ENCODE peak calls at places on chromosomes 6 and 20, in seven cellular contexts. One of them, this sample, is unnamed.

GRCh38 chr6:548517-548916 is 108.4 kb downstream of the HUS1B start:
- DNase-seq in NCI-H2107: no peak
- DNase-seq in activated naive CD8-positive, alpha-beta T cell treated with anti-CD3 and anti-CD28 coated beads, Interleukin-2, amount 50 U/mL, for 16 hours: no peak
- DNase-seq in substantia nigra: no peak
- DNase-seq in NCI-H1417 treated with DMSO at 0.1 percent for 48 hours: no peak
- DNase-seq in T-helper 17 cell: no peak
- DNase-seq in epithelial cell of esophagus: no peak
- DNase-seq in this sample: no peak

GRCh38 chr20:15673206-15673605 is 900.0 kb downstream of the KIF16B start:
- DNase-seq in NCI-H2107: no peak
- DNase-seq in epithelial cell of esophagus: peak
- DNase-seq in NCI-H1417 treated with DMSO at 0.1 percent for 48 hours: no peak
- DNase-seq in substantia nigra: no peak
- DNase-seq in T-helper 17 cell: no peak
- DNase-seq in activated naive CD8-positive, alpha-beta T cell treated with anti-CD3 and anti-CD28 coated beads, Interleukin-2, amount 50 U/mL, for 16 hours: no peak
- DNase-seq in this sample: no peak

GRCh38 chr20:14838663-14839650 is 501.5 kb upstream of the FLRT3 start:
- DNase-seq in T-helper 17 cell: no peak
- DNase-seq in NCI-H2107: no peak
- DNase-seq in NCI-H1417 treated with DMSO at 0.1 percent for 48 hours: no peak
- DNase-seq in substantia nigra: no peak
- DNase-seq in epithelial cell of esophagus: no peak
- DNase-seq in activated naive CD8-positive, alpha-beta T cell treated with anti-CD3 and anti-CD28 coated beads, Interleukin-2, amount 50 U/mL, for 16 hours: no peak
- DNase-seq in this sample: no peak

GRCh38 chr6:152343735-152344360 is 293.3 kb downstream of the SYNE1 start:
- DNase-seq in activated naive CD8-positive, alpha-beta T cell treated with anti-CD3 and anti-CD28 coated beads, Interleukin-2, amount 50 U/mL, for 16 hours: no peak
- DNase-seq in NCI-H1417 treated with DMSO at 0.1 percent for 48 hours: no peak
- DNase-seq in epithelial cell of esophagus: no peak
- DNase-seq in T-helper 17 cell: no peak
- DNase-seq in NCI-H2107: no peak
- DNase-seq in substantia nigra: no peak
- DNase-seq in this sample: peak

GRCh38 chr6:52877786-52878185 is 31.7 kb downstream of the GSTA3 start:
- DNase-seq in activated naive CD8-positive, alpha-beta T cell treated with anti-CD3 and anti-CD28 coated beads, Interleukin-2, amount 50 U/mL, for 16 hours: no peak
- DNase-seq in substantia nigra: no peak
- DNase-seq in epithelial cell of esophagus: no peak
- DNase-seq in NCI-H1417 treated with DMSO at 0.1 percent for 48 hours: no peak
- DNase-seq in T-helper 17 cell: no peak
- DNase-seq in NCI-H2107: no peak
- DNase-seq in this sample: no peak

GRCh38 chr6:130946076-130946475 is 117.0 kb downstream of the EPB41L2 start:
- DNase-seq in substantia nigra: no peak
- DNase-seq in NCI-H1417 treated with DMSO at 0.1 percent for 48 hours: no peak
- DNase-seq in epithelial cell of esophagus: no peak
- DNase-seq in activated naive CD8-positive, alpha-beta T cell treated with anti-CD3 and anti-CD28 coated beads, Interleukin-2, amount 50 U/mL, for 16 hours: no peak
- DNase-seq in NCI-H2107: no peak
- DNase-seq in T-helper 17 cell: no peak
- DNase-seq in this sample: no peak

GRCh38 chr20:55140631-55141030 is 665.2 kb downstream of the DOK5 start:
- DNase-seq in substantia nigra: no peak
- DNase-seq in T-helper 17 cell: no peak
- DNase-seq in activated naive CD8-positive, alpha-beta T cell treated with anti-CD3 and anti-CD28 coated beads, Interleukin-2, amount 50 U/mL, for 16 hours: no peak
- DNase-seq in NCI-H2107: no peak
- DNase-seq in epithelial cell of esophagus: no peak
- DNase-seq in NCI-H1417 treated with DMSO at 0.1 percent for 48 hours: peak
- DNase-seq in this sample: no peak

GRCh38 chr6:166306378-166307081 is 1.7 kb downstream of the PRR18 start:
- DNase-seq in NCI-H1417 treated with DMSO at 0.1 percent for 48 hours: no peak
- DNase-seq in activated naive CD8-positive, alpha-beta T cell treated with anti-CD3 and anti-CD28 coated beads, Interleukin-2, amount 50 U/mL, for 16 hours: no peak
- DNase-seq in T-helper 17 cell: no peak
- DNase-seq in NCI-H2107: no peak
- DNase-seq in substantia nigra: no peak
- DNase-seq in epithelial cell of esophagus: no peak
- DNase-seq in this sample: no peak

GRCh38 chr6:57102976-57103375 is 13.0 kb downstream of the ZNF451 start:
- DNase-seq in substantia nigra: no peak
- DNase-seq in NCI-H2107: no peak
- DNase-seq in T-helper 17 cell: no peak
- DNase-seq in epithelial cell of esophagus: no peak
- DNase-seq in NCI-H1417 treated with DMSO at 0.1 percent for 48 hours: no peak
- DNase-seq in activated naive CD8-positive, alpha-beta T cell treated with anti-CD3 and anti-CD28 coated beads, Interleukin-2, amount 50 U/mL, for 16 hours: no peak
- DNase-seq in this sample: no peak

GRCh38 chr6:41768545-41769308 is 11.0 kb downstream of the FRS3 start:
- DNase-seq in NCI-H1417 treated with DMSO at 0.1 percent for 48 hours: no peak
- DNase-seq in NCI-H2107: no peak
- DNase-seq in epithelial cell of esophagus: peak
- DNase-seq in T-helper 17 cell: no peak
- DNase-seq in substantia nigra: no peak
- DNase-seq in activated naive CD8-positive, alpha-beta T cell treated with anti-CD3 and anti-CD28 coated beads, Interleukin-2, amount 50 U/mL, for 16 hours: no peak
- DNase-seq in this sample: no peak

GRCh38 chr6:36984581-36985383 is 1.2 kb downstream of the MTCH1 start:
- DNase-seq in T-helper 17 cell: peak
- DNase-seq in NCI-H1417 treated with DMSO at 0.1 percent for 48 hours: no peak
- DNase-seq in epithelial cell of esophagus: peak
- DNase-seq in NCI-H2107: no peak
- DNase-seq in substantia nigra: peak
- DNase-seq in activated naive CD8-positive, alpha-beta T cell treated with anti-CD3 and anti-CD28 coated beads, Interleukin-2, amount 50 U/mL, for 16 hours: no peak
- DNase-seq in this sample: peak

GRCh38 chr20:57671662-57672061 is 38.2 kb downstream of the PMEPA1 start:
- DNase-seq in T-helper 17 cell: no peak
- DNase-seq in activated naive CD8-positive, alpha-beta T cell treated with anti-CD3 and anti-CD28 coated beads, Interleukin-2, amount 50 U/mL, for 16 hours: no peak
- DNase-seq in NCI-H1417 treated with DMSO at 0.1 percent for 48 hours: no peak
- DNase-seq in epithelial cell of esophagus: peak
- DNase-seq in substantia nigra: no peak
- DNase-seq in NCI-H2107: no peak
- DNase-seq in this sample: no peak

GRCh38 chr6:72552938-72553337 is 68.9 kb upstream of the KCNQ5 start:
- DNase-seq in NCI-H1417 treated with DMSO at 0.1 percent for 48 hours: no peak
- DNase-seq in substantia nigra: no peak
- DNase-seq in epithelial cell of esophagus: peak
- DNase-seq in NCI-H2107: no peak
- DNase-seq in T-helper 17 cell: no peak
- DNase-seq in activated naive CD8-positive, alpha-beta T cell treated with anti-CD3 and anti-CD28 coated beads, Interleukin-2, amount 50 U/mL, for 16 hours: no peak
- DNase-seq in this sample: no peak

GRCh38 chr20:17645546-17646208 is 36.4 kb downstream of the RRBP1 start:
- DNase-seq in substantia nigra: no peak
- DNase-seq in T-helper 17 cell: no peak
- DNase-seq in NCI-H1417 treated with DMSO at 0.1 percent for 48 hours: no peak
- DNase-seq in NCI-H2107: no peak
- DNase-seq in epithelial cell of esophagus: no peak
- DNase-seq in activated naive CD8-positive, alpha-beta T cell treated with anti-CD3 and anti-CD28 coated beads, Interleukin-2, amount 50 U/mL, for 16 hours: no peak
- DNase-seq in this sample: peak

GRCh38 chr20:41984031-41984430 is 365.9 kb upstream of the CHD6 start:
- DNase-seq in substantia nigra: no peak
- DNase-seq in NCI-H1417 treated with DMSO at 0.1 percent for 48 hours: no peak
- DNase-seq in NCI-H2107: no peak
- DNase-seq in activated naive CD8-positive, alpha-beta T cell treated with anti-CD3 and anti-CD28 coated beads, Interleukin-2, amount 50 U/mL, for 16 hours: no peak
- DNase-seq in T-helper 17 cell: no peak
- DNase-seq in epithelial cell of esophagus: no peak
- DNase-seq in this sample: no peak

GRCh38 chr6:125974214-125974866 is 12.0 kb upstream of the TRMT11 start:
- DNase-seq in NCI-H2107: no peak
- DNase-seq in NCI-H1417 treated with DMSO at 0.1 percent for 48 hours: no peak
- DNase-seq in T-helper 17 cell: no peak
- DNase-seq in substantia nigra: no peak
- DNase-seq in activated naive CD8-positive, alpha-beta T cell treated with anti-CD3 and anti-CD28 coated beads, Interleukin-2, amount 50 U/mL, for 16 hours: no peak
- DNase-seq in epithelial cell of esophagus: peak
- DNase-seq in this sample: no peak

GRCh38 chr6:90190181-90190580 is 106.5 kb downstream of the BACH2 start:
- DNase-seq in substantia nigra: no peak
- DNase-seq in NCI-H2107: no peak
- DNase-seq in T-helper 17 cell: no peak
- DNase-seq in activated naive CD8-positive, alpha-beta T cell treated with anti-CD3 and anti-CD28 coated beads, Interleukin-2, amount 50 U/mL, for 16 hours: no peak
- DNase-seq in epithelial cell of esophagus: no peak
- DNase-seq in NCI-H1417 treated with DMSO at 0.1 percent for 48 hours: no peak
- DNase-seq in this sample: no peak

GRCh38 chr20:51574248-51575033 is 31.9 kb upstream of the NFATC2 start:
- DNase-seq in NCI-H2107: no peak
- DNase-seq in T-helper 17 cell: no peak
- DNase-seq in NCI-H1417 treated with DMSO at 0.1 percent for 48 hours: no peak
- DNase-seq in substantia nigra: no peak
- DNase-seq in activated naive CD8-positive, alpha-beta T cell treated with anti-CD3 and anti-CD28 coated beads, Interleukin-2, amount 50 U/mL, for 16 hours: no peak
- DNase-seq in epithelial cell of esophagus: peak
- DNase-seq in this sample: no peak

GRCh38 chr20:22940350-22940749 is 94.8 kb upstream of the SSTR4 start:
- DNase-seq in activated naive CD8-positive, alpha-beta T cell treated with anti-CD3 and anti-CD28 coated beads, Interleukin-2, amount 50 U/mL, for 16 hours: no peak
- DNase-seq in substantia nigra: no peak
- DNase-seq in NCI-H2107: no peak
- DNase-seq in T-helper 17 cell: no peak
- DNase-seq in NCI-H1417 treated with DMSO at 0.1 percent for 48 hours: no peak
- DNase-seq in epithelial cell of esophagus: no peak
- DNase-seq in this sample: no peak

GRCh38 chr6:26592649-26593048 is 4.1 kb upstream of the ABT1 start:
- DNase-seq in substantia nigra: no peak
- DNase-seq in activated naive CD8-positive, alpha-beta T cell treated with anti-CD3 and anti-CD28 coated beads, Interleukin-2, amount 50 U/mL, for 16 hours: no peak
- DNase-seq in T-helper 17 cell: no peak
- DNase-seq in epithelial cell of esophagus: no peak
- DNase-seq in NCI-H1417 treated with DMSO at 0.1 percent for 48 hours: no peak
- DNase-seq in NCI-H2107: no peak
- DNase-seq in this sample: no peak

GRCh38 chr20:54649511-54649962 is 174.1 kb downstream of the DOK5 start:
- DNase-seq in NCI-H2107: peak
- DNase-seq in activated naive CD8-positive, alpha-beta T cell treated with anti-CD3 and anti-CD28 coated beads, Interleukin-2, amount 50 U/mL, for 16 hours: peak
- DNase-seq in epithelial cell of esophagus: peak
- DNase-seq in T-helper 17 cell: no peak
- DNase-seq in substantia nigra: peak
- DNase-seq in NCI-H1417 treated with DMSO at 0.1 percent for 48 hours: peak
- DNase-seq in this sample: peak

GRCh38 chr6:131003419-131004386 is 59.3 kb downstream of the EPB41L2 start:
- DNase-seq in T-helper 17 cell: no peak
- DNase-seq in NCI-H1417 treated with DMSO at 0.1 percent for 48 hours: no peak
- DNase-seq in epithelial cell of esophagus: no peak
- DNase-seq in NCI-H2107: no peak
- DNase-seq in activated naive CD8-positive, alpha-beta T cell treated with anti-CD3 and anti-CD28 coated beads, Interleukin-2, amount 50 U/mL, for 16 hours: no peak
- DNase-seq in substantia nigra: no peak
- DNase-seq in this sample: no peak

GRCh38 chr6:35919085-35919826 is 1.6 kb downstream of the SRPK1 start:
- DNase-seq in epithelial cell of esophagus: peak
- DNase-seq in NCI-H1417 treated with DMSO at 0.1 percent for 48 hours: no peak
- DNase-seq in substantia nigra: no peak
- DNase-seq in NCI-H2107: no peak
- DNase-seq in activated naive CD8-positive, alpha-beta T cell treated with anti-CD3 and anti-CD28 coated beads, Interleukin-2, amount 50 U/mL, for 16 hours: no peak
- DNase-seq in T-helper 17 cell: no peak
- DNase-seq in this sample: no peak

GRCh38 chr20:31508517-31509244 is 5.6 kb upstream of the HM13 start:
- DNase-seq in epithelial cell of esophagus: no peak
- DNase-seq in substantia nigra: no peak
- DNase-seq in NCI-H2107: no peak
- DNase-seq in NCI-H1417 treated with DMSO at 0.1 percent for 48 hours: no peak
- DNase-seq in T-helper 17 cell: no peak
- DNase-seq in activated naive CD8-positive, alpha-beta T cell treated with anti-CD3 and anti-CD28 coated beads, Interleukin-2, amount 50 U/mL, for 16 hours: no peak
- DNase-seq in this sample: no peak

GRCh38 chr6:104344223-104344622 is 515.5 kb downstream of the HACE1 start:
- DNase-seq in epithelial cell of esophagus: no peak
- DNase-seq in T-helper 17 cell: no peak
- DNase-seq in substantia nigra: no peak
- DNase-seq in activated naive CD8-positive, alpha-beta T cell treated with anti-CD3 and anti-CD28 coated beads, Interleukin-2, amount 50 U/mL, for 16 hours: no peak
- DNase-seq in NCI-H2107: no peak
- DNase-seq in NCI-H1417 treated with DMSO at 0.1 percent for 48 hours: no peak
- DNase-seq in this sample: no peak

GRCh38 chr20:57649617-57650015 is 29.4 kb upstream of the ZBP1 start:
- DNase-seq in NCI-H2107: no peak
- DNase-seq in substantia nigra: no peak
- DNase-seq in NCI-H1417 treated with DMSO at 0.1 percent for 48 hours: no peak
- DNase-seq in activated naive CD8-positive, alpha-beta T cell treated with anti-CD3 and anti-CD28 coated beads, Interleukin-2, amount 50 U/mL, for 16 hours: no peak
- DNase-seq in epithelial cell of esophagus: no peak
- DNase-seq in T-helper 17 cell: no peak
- DNase-seq in this sample: peak

GRCh38 chr6:126797981-126798380 is 320.5 kb upstream of the RSPO3 start:
- DNase-seq in NCI-H2107: no peak
- DNase-seq in T-helper 17 cell: no peak
- DNase-seq in substantia nigra: no peak
- DNase-seq in activated naive CD8-positive, alpha-beta T cell treated with anti-CD3 and anti-CD28 coated beads, Interleukin-2, amount 50 U/mL, for 16 hours: no peak
- DNase-seq in epithelial cell of esophagus: no peak
- DNase-seq in NCI-H1417 treated with DMSO at 0.1 percent for 48 hours: no peak
- DNase-seq in this sample: no peak

GRCh38 chr6:153108320-153108719 is 22.8 kb downstream of the RGS17 start:
- DNase-seq in T-helper 17 cell: no peak
- DNase-seq in NCI-H2107: no peak
- DNase-seq in NCI-H1417 treated with DMSO at 0.1 percent for 48 hours: no peak
- DNase-seq in substantia nigra: no peak
- DNase-seq in epithelial cell of esophagus: peak
- DNase-seq in activated naive CD8-positive, alpha-beta T cell treated with anti-CD3 and anti-CD28 coated beads, Interleukin-2, amount 50 U/mL, for 16 hours: no peak
- DNase-seq in this sample: no peak

GRCh38 chr6:36297511-36297910 is 27.7 kb downstream of the PNPLA1 start:
- DNase-seq in substantia nigra: no peak
- DNase-seq in NCI-H2107: no peak
- DNase-seq in T-helper 17 cell: no peak
- DNase-seq in NCI-H1417 treated with DMSO at 0.1 percent for 48 hours: no peak
- DNase-seq in epithelial cell of esophagus: peak
- DNase-seq in activated naive CD8-positive, alpha-beta T cell treated with anti-CD3 and anti-CD28 coated beads, Interleukin-2, amount 50 U/mL, for 16 hours: no peak
- DNase-seq in this sample: no peak

GRCh38 chr6:135922170-135922569 is 70.7 kb downstream of the PDE7B start:
- DNase-seq in epithelial cell of esophagus: peak
- DNase-seq in NCI-H1417 treated with DMSO at 0.1 percent for 48 hours: no peak
- DNase-seq in T-helper 17 cell: no peak
- DNase-seq in activated naive CD8-positive, alpha-beta T cell treated with anti-CD3 and anti-CD28 coated beads, Interleukin-2, amount 50 U/mL, for 16 hours: no peak
- DNase-seq in NCI-H2107: peak
- DNase-seq in substantia nigra: no peak
- DNase-seq in this sample: no peak

GRCh38 chr20:48928832-48929725 is 7.6 kb downstream of the ARFGEF2 start:
- DNase-seq in T-helper 17 cell: no peak
- DNase-seq in activated naive CD8-positive, alpha-beta T cell treated with anti-CD3 and anti-CD28 coated beads, Interleukin-2, amount 50 U/mL, for 16 hours: no peak
- DNase-seq in NCI-H1417 treated with DMSO at 0.1 percent for 48 hours: no peak
- DNase-seq in substantia nigra: no peak
- DNase-seq in NCI-H2107: no peak
- DNase-seq in epithelial cell of esophagus: no peak
- DNase-seq in this sample: no peak

GRCh38 chr6:3176562-3177355 is 19.4 kb upstream of the TUBB2A start:
- DNase-seq in epithelial cell of esophagus: peak
- DNase-seq in substantia nigra: no peak
- DNase-seq in NCI-H2107: no peak
- DNase-seq in T-helper 17 cell: no peak
- DNase-seq in NCI-H1417 treated with DMSO at 0.1 percent for 48 hours: no peak
- DNase-seq in activated naive CD8-positive, alpha-beta T cell treated with anti-CD3 and anti-CD28 coated beads, Interleukin-2, amount 50 U/mL, for 16 hours: no peak
- DNase-seq in this sample: no peak

GRCh38 chr20:21159658-21160380 is 33.9 kb downstream of the KIZ start:
- DNase-seq in NCI-H1417 treated with DMSO at 0.1 percent for 48 hours: no peak
- DNase-seq in T-helper 17 cell: no peak
- DNase-seq in epithelial cell of esophagus: no peak
- DNase-seq in substantia nigra: no peak
- DNase-seq in NCI-H2107: no peak
- DNase-seq in activated naive CD8-positive, alpha-beta T cell treated with anti-CD3 and anti-CD28 coated beads, Interleukin-2, amount 50 U/mL, for 16 hours: no peak
- DNase-seq in this sample: no peak

GRCh38 chr6:77368660-77369313 is 94.5 kb downstream of the HTR1B start:
- DNase-seq in activated naive CD8-positive, alpha-beta T cell treated with anti-CD3 and anti-CD28 coated beads, Interleukin-2, amount 50 U/mL, for 16 hours: no peak
- DNase-seq in substantia nigra: no peak
- DNase-seq in epithelial cell of esophagus: peak
- DNase-seq in NCI-H1417 treated with DMSO at 0.1 percent for 48 hours: no peak
- DNase-seq in NCI-H2107: no peak
- DNase-seq in T-helper 17 cell: no peak
- DNase-seq in this sample: peak

GRCh38 chr6:26543953-26544352 is 5.8 kb downstream of the HMGN4 start:
- DNase-seq in substantia nigra: no peak
- DNase-seq in T-helper 17 cell: no peak
- DNase-seq in NCI-H2107: no peak
- DNase-seq in epithelial cell of esophagus: peak
- DNase-seq in NCI-H1417 treated with DMSO at 0.1 percent for 48 hours: no peak
- DNase-seq in activated naive CD8-positive, alpha-beta T cell treated with anti-CD3 and anti-CD28 coated beads, Interleukin-2, amount 50 U/mL, for 16 hours: no peak
- DNase-seq in this sample: no peak

GRCh38 chr6:31010393-31011060 is at the start of gene MUC22:
- DNase-seq in T-helper 17 cell: no peak
- DNase-seq in epithelial cell of esophagus: peak
- DNase-seq in activated naive CD8-positive, alpha-beta T cell treated with anti-CD3 and anti-CD28 coated beads, Interleukin-2, amount 50 U/mL, for 16 hours: no peak
- DNase-seq in substantia nigra: no peak
- DNase-seq in NCI-H1417 treated with DMSO at 0.1 percent for 48 hours: no peak
- DNase-seq in NCI-H2107: no peak
- DNase-seq in this sample: no peak

GRCh38 chr6:44176935-44177509 is 18.4 kb downstream of the CAPN11 start:
- DNase-seq in T-helper 17 cell: no peak
- DNase-seq in activated naive CD8-positive, alpha-beta T cell treated with anti-CD3 and anti-CD28 coated beads, Interleukin-2, amount 50 U/mL, for 16 hours: no peak
- DNase-seq in NCI-H2107: no peak
- DNase-seq in NCI-H1417 treated with DMSO at 0.1 percent for 48 hours: no peak
- DNase-seq in epithelial cell of esophagus: no peak
- DNase-seq in substantia nigra: no peak
- DNase-seq in this sample: peak

GRCh38 chr20:35286899-35287508 is 2.4 kb upstream of the EIF6 start:
- DNase-seq in T-helper 17 cell: no peak
- DNase-seq in activated naive CD8-positive, alpha-beta T cell treated with anti-CD3 and anti-CD28 coated beads, Interleukin-2, amount 50 U/mL, for 16 hours: no peak
- DNase-seq in substantia nigra: no peak
- DNase-seq in NCI-H1417 treated with DMSO at 0.1 percent for 48 hours: no peak
- DNase-seq in NCI-H2107: no peak
- DNase-seq in epithelial cell of esophagus: no peak
- DNase-seq in this sample: peak

This sample was measured in left ventricle myocardium superior.